ENCODE peak calls at places on chromosome 16, in six cellular contexts. R is Peyer's patch, D is heart left ventricle, B is IMR-90, G is lower leg skin, C is stomach. L is an unnamed sample.

GRCh38 chr16:23840310-23840709 is 4.5 kb downstream of the PRKCB start:
- DNase-seq in R (no peak), B (no peak), D (no peak), C (no peak), G (no peak), L (no peak)

GRCh38 chr16:10646581-10647263 is 48.0 kb downstream of the TEKT5 start:
- DNase-seq in R (no peak), G (no peak), C (no peak), D (no peak), B (no peak), L (no peak)

GRCh38 chr16:72427786-72428480 is 256.0 kb upstream of the PMFBP1 start:
- DNase-seq in R (no peak), C (no peak), B (no peak), D (no peak), G (no peak), L (no peak)

GRCh38 chr16:5024632-5025031 is 9.1 kb downstream of the NAGPA start:
- DNase-seq in C (peak), R (no peak), B (no peak), G (no peak), D (no peak), L (peak)

GRCh38 chr16:85058909-85059308 is 31.3 kb downstream of the KIAA0513 start:
- DNase-seq in D (no peak), G (no peak), R (no peak), B (no peak), C (no peak), L (no peak)

GRCh38 chr16:25575363-25575762 is 116.4 kb upstream of the HS3ST4 start:
- DNase-seq in B (no peak), G (no peak), C (no peak), D (no peak), R (no peak), L (no peak)

GRCh38 chr16:89430436-89431157 is 59.8 kb downstream of the ANKRD11 start:
- DNase-seq in D (no peak), B (no peak), C (no peak), G (no peak), R (peak), L (no peak)

GRCh38 chr16:30184430-30185140 is 1.2 kb downstream of the CORO1A start:
- DNase-seq in R (peak), D (peak), C (peak), G (no peak), B (no peak), L (no peak)

GRCh38 chr16:4879049-4879448 is 31.8 kb downstream of the UBN1 start:
- DNase-seq in R (no peak), D (no peak), G (no peak), C (no peak), B (no peak), L (no peak)

GRCh38 chr16:84928679-84929420 is 82.5 kb downstream of the ZDHHC7 start:
- DNase-seq in B (peak), G (peak), R (peak), C (peak), D (peak), L (peak)

GRCh38 chr16:71807905-71808592 is 585 bp downstream of the AP1G1 start:
- DNase-seq in C (no peak), G (peak), B (peak), D (no peak), R (no peak), L (peak)

GRCh38 chr16:85014311-85014710 is 3.0 kb upstream of the ZDHHC7 start:
- DNase-seq in G (no peak), R (no peak), C (no peak), D (no peak), B (no peak), L (no peak)

GRCh38 chr16:86215233-86215978 is 294.9 kb upstream of the FOXF1 start:
- DNase-seq in G (no peak), D (no peak), R (peak), B (peak), C (no peak), L (no peak)

GRCh38 chr16:29649560-29650494 is 13.2 kb upstream of the SPN start:
- DNase-seq in D (no peak), R (no peak), C (no peak), G (no peak), B (no peak), L (no peak)

DNA sequence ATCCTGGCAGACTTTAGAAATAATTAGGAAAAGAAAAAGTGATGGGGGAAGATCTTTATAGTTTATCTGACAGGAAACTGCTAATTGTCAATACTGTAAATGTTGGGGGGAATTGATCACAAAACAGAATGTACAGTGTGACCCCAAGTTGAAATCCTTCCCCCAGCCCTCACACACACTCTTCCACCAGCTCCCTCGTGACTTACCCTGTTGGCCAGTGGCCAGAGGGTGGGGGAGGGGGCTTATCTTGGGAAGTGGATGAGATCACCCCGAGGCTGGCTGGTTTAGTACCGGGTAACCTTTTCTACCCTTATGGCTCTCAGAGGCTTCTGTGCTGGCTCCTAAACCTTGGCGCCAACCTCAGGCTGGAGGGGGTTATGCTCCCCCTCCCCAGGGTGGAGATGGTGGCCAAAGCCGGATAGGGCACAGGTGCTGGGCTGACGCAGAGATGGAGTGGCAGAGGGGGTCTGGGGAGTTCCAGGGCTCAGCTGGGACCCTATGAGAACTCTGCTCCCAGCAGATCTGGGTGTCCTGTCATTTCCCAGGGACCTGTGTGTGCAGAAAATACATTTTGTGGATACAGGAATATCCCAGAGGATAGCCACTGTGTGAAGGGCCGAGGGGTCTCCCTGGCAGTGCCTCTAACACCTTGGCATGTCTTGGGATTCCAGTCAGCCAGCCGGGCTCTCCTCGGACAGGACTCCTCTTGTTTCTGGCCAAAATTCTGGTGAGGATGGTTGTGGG is 18.6 kb downstream of the CDH16 start:
- DNase-seq in G (peak), B (peak), R (peak), C (peak), D (peak), L (peak)
- TF ChIP-seq POLR2A in G (no peak), B (no peak), R (no peak), C (no peak), D (no peak), L (no peak)

DNA sequence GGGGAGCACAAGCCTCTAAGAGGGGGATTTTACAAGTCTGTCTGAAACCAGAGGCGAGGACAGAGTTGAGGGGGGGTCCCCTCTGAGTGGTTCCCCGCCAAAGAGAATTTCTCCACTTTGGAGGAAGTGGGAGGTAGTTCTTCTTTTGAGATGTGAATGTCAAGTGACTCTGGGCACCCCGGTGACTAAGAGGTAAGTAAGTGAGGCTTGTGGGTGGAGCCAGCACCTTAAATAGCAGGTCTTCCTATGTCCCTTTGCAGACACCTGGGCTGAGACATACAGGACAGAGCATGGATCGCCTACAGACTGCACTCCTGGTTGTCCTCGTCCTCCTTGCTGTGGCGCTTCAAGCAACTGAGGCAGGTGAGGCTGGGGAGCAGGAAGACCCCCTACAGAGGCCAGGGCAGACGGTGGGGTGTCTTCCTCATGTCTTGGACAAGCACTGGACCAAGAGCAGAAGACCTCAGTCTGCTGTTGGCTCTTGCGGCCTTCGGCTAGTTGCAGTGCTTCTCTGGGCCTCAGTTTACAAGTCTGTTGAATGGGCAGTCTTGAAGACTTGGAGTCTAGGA is at the start of gene CCL22:
- DNase-seq in D (no peak), B (no peak), C (peak), R (no peak), G (no peak), L (no peak)
- TF ChIP-seq POLR2A in D (no peak), B (no peak), C (no peak), R (no peak), G (no peak), L (no peak)

GRCh38 chr16:68265078-68265925 is 976 bp downstream of the SLC7A6 start:
- DNase-seq in B (peak), R (peak), D (peak), C (peak), G (peak), L (peak)
- TF ChIP-seq POLR2A in B (peak), R (no peak), D (no peak), C (no peak), G (no peak), L (no peak)

GRCh38 chr16:67657017-67657608 is 2.9 kb downstream of the ACD start:
- DNase-seq in R (no peak), C (no peak), D (no peak), G (no peak), B (no peak), L (no peak)
- TF ChIP-seq POLR2A in R (no peak), C (no peak), D (no peak), G (no peak), B (no peak), L (no peak)

GRCh38 chr16:87838643-87839541 is 30.4 kb downstream of the SLC7A5 start:
- DNase-seq in G (no peak), D (no peak), B (no peak), R (peak), C (peak), L (no peak)

GRCh38 chr16:87840462-87840978 is 28.8 kb downstream of the SLC7A5 start:
- DNase-seq in R (no peak), C (no peak), D (no peak), B (no peak), G (no peak), L (no peak)

GRCh38 chr16:87837627-87838289 is 31.5 kb downstream of the SLC7A5 start:
- DNase-seq in B (no peak), C (no peak), R (no peak), G (no peak), D (peak), L (no peak)

GRCh38 chr16:87841608-87842208 is 27.6 kb downstream of the SLC7A5 start:
- DNase-seq in D (no peak), C (peak), B (no peak), R (no peak), G (no peak), L (no peak)

DNA sequence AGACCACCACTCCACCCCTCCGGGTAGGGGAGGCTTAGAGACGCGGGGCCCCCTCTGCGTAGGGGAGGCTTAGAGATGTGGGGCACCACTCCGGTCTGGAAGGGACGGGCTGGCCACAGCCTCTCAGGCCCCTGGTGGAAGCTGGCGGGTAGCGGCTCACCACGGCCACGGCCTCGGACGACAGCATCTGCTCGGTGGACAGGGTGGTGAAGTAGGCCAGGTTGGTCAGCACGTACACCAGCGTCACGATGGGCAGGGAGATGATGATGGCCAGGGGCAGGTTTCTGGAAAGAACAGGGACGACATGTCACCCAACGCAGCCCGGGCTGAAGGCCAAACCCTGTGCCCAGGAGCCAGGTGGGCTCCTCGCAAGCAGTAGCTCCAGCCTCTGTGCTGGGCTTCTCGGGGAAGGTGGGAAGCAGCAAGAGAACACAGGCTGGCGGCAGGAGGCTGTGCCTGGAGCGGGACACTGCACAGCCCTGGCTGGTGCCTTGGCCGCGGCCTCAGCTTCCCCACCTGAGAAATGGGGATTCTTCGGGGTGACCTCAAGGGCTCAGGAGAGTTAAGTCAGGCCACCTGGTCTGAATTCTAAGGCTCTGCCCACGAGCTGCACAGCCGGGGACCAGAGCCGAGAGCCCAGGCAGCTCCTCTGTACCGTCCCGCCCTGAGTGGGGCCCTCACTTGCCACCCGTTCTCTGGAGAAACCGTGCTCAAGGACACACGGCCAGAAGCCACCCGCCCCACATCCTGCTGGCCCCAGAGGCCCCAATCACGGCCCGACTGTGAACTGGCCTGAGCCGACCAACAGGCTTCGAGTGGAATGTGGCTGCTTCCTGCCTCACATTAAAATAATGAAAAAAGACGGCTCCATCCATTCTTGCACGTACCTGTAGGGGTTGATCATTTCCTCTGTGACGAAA is 29.5 kb downstream of the SLC7A5 start:
- DNase-seq in B (no peak), G (no peak), D (no peak), C (no peak), R (no peak), L (no peak)
- TF ChIP-seq POLR2A in B (no peak), G (no peak), D (no peak), C (no peak), R (no peak), L (no peak)

L was measured in H54.